ENCODE peak calls at places on chromosomes 16 and 17, in ten cellular contexts. B, J, Y, C, Q, M, K, O, R and D are unnamed samples. For H3K4me1, the result is how much of the 10 kb centered on the place peaks cover.

GRCh38 chr16:12523002-12523401 is 280.7 kb downstream of the CPPED1 start:
- DNase-seq in B (no peak), J (no peak), Y (no peak), C (no peak), Q (no peak), M (peak), K (no peak), O (no peak), R (no peak), D (no peak)

GRCh38 chr16:66503030-66503429 is 46.9 kb downstream of the TK2 start:
- DNase-seq in B (no peak), J (peak), Y (peak), C (no peak), Q (no peak), M (peak), K (no peak), O (no peak), R (peak), D (no peak)

GRCh38 chr17:52106638-52107261 is 51.8 kb downstream of the CA10 start:
- DNase-seq in B (no peak), J (no peak), Y (peak), C (no peak), Q (peak), M (no peak), K (peak), O (peak), R (peak), D (no peak)

GRCh38 chr17:63433746-63434591 is 12.1 kb downstream of the CYB561 start:
- DNase-seq in B (no peak), J (peak), Y (peak), C (no peak), Q (no peak), M (peak), K (no peak), O (peak), R (peak), D (no peak)

GRCh38 chr17:29590979-29591736 is 1.7 kb upstream of the GIT1 start:
- DNase-seq in B (no peak), J (peak), Y (peak), C (no peak), Q (no peak), M (peak), K (no peak), O (peak), R (peak), D (peak)

GRCh38 chr16:3857189-3858013 is 23.1 kb downstream of the CREBBP start:
- DNase-seq in B (no peak), J (peak), Y (no peak), C (peak), Q (peak), M (no peak), K (no peak), O (peak), R (no peak), D (no peak)

GRCh38 chr16:78684040-78684611 is 584.7 kb downstream of the WWOX start:
- DNase-seq in B (no peak), J (peak), Y (no peak), C (no peak), Q (no peak), M (peak), K (no peak), O (peak), R (peak), D (no peak)

GRCh38 chr16:19711643-19712042 is 6.4 kb downstream of the KNOP1 start:
- DNase-seq in B (no peak), J (no peak), Y (no peak), C (no peak), Q (no peak), M (no peak), K (no peak), O (no peak), R (no peak), D (no peak)

GRCh38 chr17:29588561-29589411 is 662 bp downstream of the GIT1 start:
- DNase-seq in B (no peak), J (peak), Y (peak), C (no peak), Q (peak), M (no peak), K (no peak), O (peak), R (peak), D (peak)

GRCh38 chr16:57531253-57531575 is 5.2 kb downstream of the CCDC102A start:
- DNase-seq in B (no peak), J (no peak), Y (no peak), C (no peak), Q (no peak), M (no peak), K (no peak), O (no peak), R (no peak), D (peak)

GRCh38 chr17:32852811-32853210 is 24.1 kb downstream of the MYO1D start:
- DNase-seq in B (no peak), J (no peak), Y (no peak), C (no peak), Q (no peak), M (no peak), K (no peak), O (no peak), R (no peak), D (no peak)

GRCh38 chr16:87996962-87997880 is 46.0 kb downstream of the BANP start:
- DNase-seq in B (no peak), J (no peak), Y (no peak), C (no peak), Q (no peak), M (no peak), K (no peak), O (no peak), R (no peak), D (no peak)

GRCh38 chr17:72554508-72554907 is 433.7 kb downstream of the SOX9 start:
- DNase-seq in B (no peak), J (no peak), Y (no peak), C (no peak), Q (no peak), M (no peak), K (no peak), O (no peak), R (no peak), D (peak)

GRCh38 chr16:66606000-66606751 is 1.7 kb downstream of the CMTM3 start:
- DNase-seq in B (no peak), J (no peak), Y (no peak), C (no peak), Q (no peak), M (no peak), K (no peak), O (no peak), R (no peak), D (no peak)

GRCh38 chr16:88264641-88265285 is 118.0 kb upstream of the ZNF469 start:
- DNase-seq in B (peak), J (peak), Y (peak), C (peak), Q (no peak), M (peak), K (peak), O (peak), R (peak), D (peak)

GRCh38 chr17:41863074-41863843 is 2.0 kb downstream of the KLHL11 start:
- DNase-seq in B (no peak), J (no peak), Y (no peak), C (no peak), Q (no peak), M (no peak), K (no peak), O (no peak), R (no peak), D (no peak)

GRCh38 chr16:81633680-81634379 is 145.3 kb upstream of the PLCG2 start:
- DNase-seq in B (no peak), J (no peak), Y (no peak), C (no peak), Q (peak), M (no peak), K (no peak), O (no peak), R (no peak), D (no peak)
- H3K4me1 ChIP-seq in B (half or more), J (under half), Y (under half), C (under half), Q (under half), M (under half), K (under half), O (under half), R (under half), D (under half)

GRCh38 chr17:1577186-1577585 is 14.6 kb upstream of the PITPNA start:
- DNase-seq in B (peak), J (peak), Y (peak), C (no peak), Q (no peak), M (peak), K (peak), O (peak), R (peak), D (peak)
- H3K4me1 ChIP-seq in B (half or more), J (under half), Y (half or more), C (under half), Q (under half), M (under half), K (under half), O (under half), R (under half), D (half or more)

GRCh38 chr16:30040221-30040620 is 9.2 kb upstream of the TLCD3B start:
- DNase-seq in B (no peak), J (no peak), Y (no peak), C (no peak), Q (no peak), M (no peak), K (no peak), O (no peak), R (no peak), D (no peak)
- H3K4me1 ChIP-seq in B (under half), J (under half), Y (under half), C (under half), Q (under half), M (under half), K (under half), O (under half), R (under half), D (under half)

GRCh38 chr16:20867585-20867984 is 32.6 kb downstream of the DCUN1D3 start:
- DNase-seq in B (no peak), J (no peak), Y (no peak), C (no peak), Q (no peak), M (no peak), K (no peak), O (no peak), R (no peak), D (no peak)

GRCh38 chr16:20866161-20866772 is 33.9 kb downstream of the DCUN1D3 start:
- DNase-seq in B (peak), J (no peak), Y (no peak), C (no peak), Q (no peak), M (peak), K (peak), O (peak), R (peak), D (no peak)

GRCh38 chr16:20865420-20866126 is 34.6 kb downstream of the DCUN1D3 start:
- DNase-seq in B (no peak), J (no peak), Y (no peak), C (peak), Q (no peak), M (no peak), K (no peak), O (peak), R (no peak), D (no peak)

GRCh38 chr16:20868890-20869289 is 31.3 kb downstream of the DCUN1D3 start:
- DNase-seq in B (peak), J (peak), Y (peak), C (no peak), Q (no peak), M (peak), K (peak), O (peak), R (peak), D (peak)

DNA sequence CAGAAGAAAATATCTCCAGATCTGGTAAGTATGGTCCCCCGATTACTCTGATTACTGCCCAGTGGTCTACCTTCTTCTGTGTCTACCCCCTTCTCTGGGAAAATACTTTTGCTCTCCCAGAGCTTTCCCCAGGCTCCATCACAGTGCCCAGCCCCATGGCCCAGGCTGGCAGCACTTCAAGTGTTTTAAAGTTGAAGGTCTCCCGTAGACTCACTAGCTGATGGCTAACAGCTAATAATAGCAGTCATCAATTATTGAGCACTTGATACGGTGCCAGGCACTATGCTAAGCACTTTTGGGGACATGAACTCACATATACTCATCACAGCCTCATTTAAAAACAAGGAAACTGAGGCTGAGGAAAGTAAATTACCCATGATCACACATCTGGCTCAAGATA is 33.4 kb downstream of the DCUN1D3 start:
- DNase-seq in B (no peak), J (no peak), Y (no peak), C (no peak), Q (no peak), M (no peak), K (no peak), O (peak), R (no peak), D (no peak)
- H3K4me1 ChIP-seq in B (half or more), J (under half), Y (under half), C (under half), Q (under half), M (under half), K (half or more), O (under half), R (under half), D (half or more)

DNA sequence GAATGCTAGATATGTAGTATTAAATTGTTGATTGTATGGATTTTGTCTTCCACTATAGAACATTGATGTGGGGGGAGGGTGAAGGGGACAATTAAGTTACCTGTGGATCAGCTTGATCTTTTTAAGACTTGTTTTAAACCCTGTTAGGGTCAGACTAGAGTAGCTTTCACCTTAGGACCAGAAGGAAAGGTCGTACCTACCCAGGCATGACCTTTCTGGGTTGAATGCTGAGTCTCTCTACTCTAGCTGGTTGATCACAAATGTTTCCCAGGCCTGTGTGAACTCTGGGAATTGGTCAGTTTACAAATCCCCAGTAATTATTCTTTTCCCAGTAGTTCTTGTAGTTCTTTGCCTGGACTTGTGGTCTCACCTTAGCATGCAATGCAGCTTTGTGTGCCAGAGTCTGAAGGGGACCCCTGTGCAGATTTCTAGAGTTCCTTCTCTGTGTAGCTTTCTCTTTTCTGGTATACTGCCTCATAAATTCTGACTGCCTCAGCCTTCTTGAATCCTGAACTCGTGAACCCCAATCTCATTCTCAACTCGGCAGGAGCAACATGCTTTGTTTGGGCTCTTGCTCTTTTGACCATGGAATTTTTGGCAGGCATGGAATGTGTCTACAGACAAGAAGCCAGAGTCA is 54.0 kb downstream of the VMP1 start:
- DNase-seq in B (no peak), J (no peak), Y (no peak), C (no peak), Q (no peak), M (no peak), K (peak), O (peak), R (no peak), D (no peak)
- H3K4me1 ChIP-seq in B (half or more), J (under half), Y (under half), C (under half), Q (under half), M (under half), K (half or more), O (under half), R (under half), D (under half)

GRCh38 chr17:17568772-17569195 is 22.7 kb downstream of the PEMT start:
- DNase-seq in B (peak), J (no peak), Y (peak), C (no peak), Q (peak), M (peak), K (peak), O (peak), R (peak), D (peak)
- H3K4me1 ChIP-seq in B (under half), J (under half), Y (half or more), C (under half), Q (under half), M (under half), K (under half), O (under half), R (under half), D (under half)

GRCh38 chr17:76558210-76559095 is 18.6 kb downstream of the PRCD start:
- DNase-seq in B (no peak), J (no peak), Y (peak), C (no peak), Q (peak), M (no peak), K (peak), O (peak), R (no peak), D (no peak)

GRCh38 chr17:76561332-76561731 is 21.5 kb downstream of the PRCD start:
- DNase-seq in B (no peak), J (no peak), Y (no peak), C (no peak), Q (no peak), M (no peak), K (peak), O (no peak), R (no peak), D (no peak)

GRCh38 chr17:76561799-76562268 is 22.0 kb downstream of the PRCD start:
- DNase-seq in B (no peak), J (no peak), Y (no peak), C (no peak), Q (no peak), M (no peak), K (peak), O (no peak), R (no peak), D (no peak)

GRCh38 chr17:76560877-76561221 is 21.0 kb downstream of the PRCD start:
- DNase-seq in B (no peak), J (no peak), Y (no peak), C (no peak), Q (no peak), M (no peak), K (no peak), O (no peak), R (no peak), D (no peak)

GRCh38 chr17:76560036-76560876 is 20.4 kb downstream of the PRCD start:
- DNase-seq in B (no peak), J (no peak), Y (no peak), C (no peak), Q (no peak), M (no peak), K (no peak), O (no peak), R (no peak), D (no peak)
- H3K4me1 ChIP-seq in B (half or more), J (under half), Y (under half), C (under half), Q (under half), M (under half), K (under half), O (under half), R (under half), D (half or more)